ENCODE peak calls at places on chromosomes 16 and 17, in nine cellular contexts. D, F, A, L, Z, U, I, P and T are unnamed samples.

GRCh38 chr16:4021070-4021779 is 95.0 kb downstream of the ADCY9 start:
- DNase-seq in A (no peak), L (peak; percentile 97), Z (no peak), F (no peak), P (no peak), I (no peak), U (no peak), D (no peak), T (peak; percentile 79)

GRCh38 chr17:65576939-65577338 is 15.5 kb upstream of the AXIN2 start:
- DNase-seq in Z (no peak), U (no peak), F (no peak), P (no peak), A (no peak), D (no peak), I (no peak), L (no peak), T (no peak)

GRCh38 chr17:76119409-76120371 is 16.1 kb upstream of the EXOC7 start:
- DNase-seq in F (no peak), A (no peak), D (no peak), P (no peak), L (no peak), U (no peak), I (no peak), Z (no peak), T (peak; percentile 70)

GRCh38 chr16:74169687-74170522 is 126.7 kb upstream of the PSMD7 start:
- DNase-seq in D (no peak), L (no peak), U (no peak), A (no peak), I (no peak), Z (no peak), F (no peak), P (peak; percentile 24), T (no peak)

GRCh38 chr16:7086842-7087616 is 245.6 kb upstream of the RBFOX1 start:
- DNase-seq in F (no peak), Z (no peak), U (no peak), I (peak; percentile 35), A (no peak), P (no peak), L (peak; percentile 7), D (no peak), T (peak; percentile 33)

GRCh38 chr16:21084631-21085235 is 65.9 kb downstream of the DNAH3 start:
- DNase-seq in U (no peak), D (no peak), L (no peak), Z (no peak), A (no peak), I (no peak), F (no peak), P (no peak), T (peak; percentile 41)

GRCh38 chr17:73205326-73205980 is 12.6 kb downstream of the COG1 start:
- DNase-seq in A (no peak), Z (no peak), P (no peak), I (no peak), U (no peak), D (no peak), F (no peak), L (peak; percentile 96), T (peak; percentile 91)

GRCh38 chr17:5719976-5720375 is 135.7 kb upstream of the NLRP1 start:
- DNase-seq in F (no peak), D (no peak), A (no peak), L (no peak), Z (no peak), I (no peak), U (no peak), P (no peak), T (no peak)

GRCh38 chr17:69960755-69961154 is 114.3 kb upstream of the KCNJ16 start:
- DNase-seq in I (no peak), L (no peak), P (no peak), F (no peak), Z (no peak), D (no peak), U (no peak), A (peak; percentile 44), T (no peak)

GRCh38 chr16:76486740-76487139 is 209.5 kb downstream of the CNTNAP4 start:
- DNase-seq in F (no peak), Z (no peak), D (no peak), I (no peak), L (no peak), A (no peak), U (no peak), P (no peak), T (no peak)

GRCh38 chr17:72192409-72193192 is 71.8 kb downstream of the SOX9 start:
- DNase-seq in U (peak; percentile 94), L (no peak), D (no peak), A (peak; percentile 57), P (peak; percentile 90), F (no peak), Z (no peak), I (no peak), T (no peak)

GRCh38 chr16:5451641-5452040 is 354.0 kb upstream of the EEF2KMT start:
- DNase-seq in F (no peak), I (no peak), L (no peak), Z (no peak), D (no peak), A (no peak), U (no peak), P (no peak), T (no peak)

GRCh38 chr16:89009343-89010209 is 32.6 kb upstream of the CBFA2T3 start:
- DNase-seq in Z (no peak), A (peak; percentile 44), F (no peak), U (no peak), I (no peak), D (peak; percentile 29), P (no peak), L (no peak), T (no peak)

GRCh38 chr16:86578499-86579267 is at the start of gene FOXL1:
- DNase-seq in L (no peak), F (no peak), I (no peak), U (peak; percentile 87), D (no peak), P (peak; percentile 78), Z (no peak), A (peak; percentile 73), T (no peak)

GRCh38 chr16:78792952-78793351 is 693.5 kb downstream of the WWOX start:
- DNase-seq in P (no peak), A (no peak), D (no peak), L (no peak), I (no peak), Z (no peak), F (no peak), U (no peak), T (no peak)

GRCh38 chr17:57584050-57584551 is 161.0 kb downstream of the CCDC182 start:
- DNase-seq in D (no peak), U (no peak), P (no peak), F (no peak), A (no peak), I (no peak), L (no peak), Z (no peak), T (no peak)